ENCODE peak calls at places on chromosomes 5 and 9, in five cellular contexts. One of them, this sample, is unnamed.

GRCh38 chr9:125631391-125632085 is 75.5 kb downstream of the MAPKAP1 start:
- DNase-seq in neuronal stem cell: no peak
- DNase-seq in H1: no peak
- DNase-seq in trophoblast cell: no peak
- DNase-seq in mesenchymal stem cell: peak; percentile 63
- DNase-seq in this sample: no peak

GRCh38 chr5:159601216-159601615 is 270.9 kb upstream of the IL12B start:
- DNase-seq in neuronal stem cell: no peak
- DNase-seq in H1: no peak
- DNase-seq in trophoblast cell: no peak
- DNase-seq in mesenchymal stem cell: peak; percentile 6
- DNase-seq in this sample: no peak

GRCh38 chr9:95788486-95789110 is 86.9 kb upstream of the ERCC6L2 start:
- DNase-seq in neuronal stem cell: no peak
- DNase-seq in H1: peak; percentile 26
- DNase-seq in trophoblast cell: no peak
- DNase-seq in mesenchymal stem cell: no peak
- DNase-seq in this sample: no peak

GRCh38 chr5:109865636-109866035 is 175.9 kb downstream of the MAN2A1 start:
- DNase-seq in neuronal stem cell: peak; percentile 21
- DNase-seq in H1: no peak
- DNase-seq in trophoblast cell: peak; percentile 46
- DNase-seq in mesenchymal stem cell: peak; percentile 98
- DNase-seq in this sample: no peak

GRCh38 chr9:93599571-93600403 is 23.4 kb downstream of the PHF2 start:
- DNase-seq in neuronal stem cell: no peak
- DNase-seq in H1: peak; percentile 47
- DNase-seq in trophoblast cell: no peak
- DNase-seq in mesenchymal stem cell: no peak
- DNase-seq in this sample: peak; percentile 37

GRCh38 chr9:86788456-86788855 is 158.8 kb downstream of the GAS1 start:
- DNase-seq in neuronal stem cell: no peak
- DNase-seq in H1: no peak
- DNase-seq in trophoblast cell: no peak
- DNase-seq in mesenchymal stem cell: no peak
- DNase-seq in this sample: no peak

GRCh38 chr5:138033275-138033808 is 463 bp upstream of the FAM13B start:
- DNase-seq in neuronal stem cell: no peak
- DNase-seq in H1: no peak
- DNase-seq in trophoblast cell: peak; percentile 72
- DNase-seq in mesenchymal stem cell: peak; percentile 29
- DNase-seq in this sample: no peak

GRCh38 chr5:9588254-9588653 is 41.9 kb downstream of the TAS2R1 start:
- DNase-seq in neuronal stem cell: no peak
- DNase-seq in H1: no peak
- DNase-seq in trophoblast cell: no peak
- DNase-seq in mesenchymal stem cell: no peak
- DNase-seq in this sample: no peak

GRCh38 chr5:65229841-65230240 is 251.9 kb downstream of the ADAMTS6 start:
- DNase-seq in neuronal stem cell: no peak
- DNase-seq in H1: no peak
- DNase-seq in trophoblast cell: no peak
- DNase-seq in mesenchymal stem cell: no peak
- DNase-seq in this sample: no peak

GRCh38 chr5:98173334-98173733 is 600.1 kb upstream of the RGMB start:
- DNase-seq in neuronal stem cell: no peak
- DNase-seq in H1: no peak
- DNase-seq in trophoblast cell: no peak
- DNase-seq in mesenchymal stem cell: no peak
- DNase-seq in this sample: no peak

GRCh38 chr5:110496276-110496675 is 230.2 kb downstream of the TMEM232 start:
- DNase-seq in neuronal stem cell: no peak
- DNase-seq in H1: no peak
- DNase-seq in trophoblast cell: no peak
- DNase-seq in mesenchymal stem cell: no peak
- DNase-seq in this sample: no peak

GRCh38 chr5:168417731-168418429 is 68.4 kb upstream of the RARS1 start:
- DNase-seq in neuronal stem cell: no peak
- DNase-seq in H1: no peak
- DNase-seq in trophoblast cell: no peak
- DNase-seq in mesenchymal stem cell: no peak
- DNase-seq in this sample: no peak

GRCh38 chr5:1020461-1020961 is 11.9 kb downstream of the NKD2 start:
- DNase-seq in neuronal stem cell: no peak
- DNase-seq in H1: no peak
- DNase-seq in trophoblast cell: no peak
- DNase-seq in mesenchymal stem cell: no peak
- DNase-seq in this sample: no peak

DNA sequence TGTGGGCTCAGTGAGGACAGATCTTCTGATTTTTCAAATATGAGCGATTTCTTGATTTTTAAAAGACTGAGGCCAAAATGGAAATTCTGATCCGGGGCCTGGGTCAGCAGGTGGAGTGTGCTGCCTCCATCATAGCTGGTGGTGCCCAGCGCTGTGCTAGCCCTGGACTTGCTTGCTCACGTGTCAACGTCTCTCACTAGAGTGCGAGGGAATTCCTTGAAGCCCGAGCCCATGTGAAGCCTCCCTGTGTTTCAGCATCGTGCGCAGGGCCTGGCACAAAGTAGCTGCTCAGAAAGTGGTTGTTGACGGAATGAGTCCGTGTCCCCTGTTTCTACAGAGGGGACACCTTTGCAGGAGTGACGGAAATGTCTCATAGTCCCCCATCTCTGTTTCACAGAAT is 50.5 kb downstream of the RGS3 start:
- DNase-seq in neuronal stem cell: no peak
- DNase-seq in H1: no peak
- DNase-seq in trophoblast cell: no peak
- DNase-seq in mesenchymal stem cell: no peak
- DNase-seq in this sample: no peak
- H2BK12ac ChIP-seq in neuronal stem cell: no peak overlapping the region
- H2BK12ac ChIP-seq in H1: no peak overlapping the region
- H2BK12ac ChIP-seq in trophoblast cell: no peak overlapping the region
- H2BK12ac ChIP-seq in mesenchymal stem cell: no peak overlapping the region
- H2BK12ac ChIP-seq in this sample: no peak overlapping the region

GRCh38 chr9:79572891-79573696 is 1.3 kb downstream of the TLE4 start:
- DNase-seq in neuronal stem cell: no peak
- DNase-seq in H1: peak; percentile 66
- DNase-seq in trophoblast cell: peak; percentile 24
- DNase-seq in mesenchymal stem cell: peak; percentile 53
- DNase-seq in this sample: peak; percentile 34
- H2AK5ac ChIP-seq in neuronal stem cell: peak overlapping the region; percentile 91
- H2AK5ac ChIP-seq in H1: no peak overlapping the region
- H2AK5ac ChIP-seq in trophoblast cell: peak overlapping the region; percentile 64
- H2AK5ac ChIP-seq in mesenchymal stem cell: no peak overlapping the region
- H2AK5ac ChIP-seq in this sample: no peak overlapping the region

GRCh38 chr5:37869221-37869620 is 29.4 kb upstream of the GDNF start:
- DNase-seq in neuronal stem cell: no peak
- DNase-seq in H1: no peak
- DNase-seq in trophoblast cell: no peak
- DNase-seq in mesenchymal stem cell: no peak
- DNase-seq in this sample: no peak
- H2BK12ac ChIP-seq in neuronal stem cell: no peak overlapping the region
- H2BK12ac ChIP-seq in H1: no peak overlapping the region
- H2BK12ac ChIP-seq in trophoblast cell: no peak overlapping the region
- H2BK12ac ChIP-seq in mesenchymal stem cell: no peak overlapping the region
- H2BK12ac ChIP-seq in this sample: no peak overlapping the region

GRCh38 chr5:173451651-173452050 is 123.4 kb upstream of the STC2 start:
- DNase-seq in neuronal stem cell: no peak
- DNase-seq in H1: no peak
- DNase-seq in trophoblast cell: no peak
- DNase-seq in mesenchymal stem cell: peak; percentile 34
- DNase-seq in this sample: no peak

GRCh38 chr5:173453167-173453566 is 125.0 kb upstream of the STC2 start:
- DNase-seq in neuronal stem cell: no peak
- DNase-seq in H1: no peak
- DNase-seq in trophoblast cell: no peak
- DNase-seq in mesenchymal stem cell: peak; percentile 52
- DNase-seq in this sample: no peak

GRCh38 chr5:173452506-173452905 is 124.3 kb upstream of the STC2 start:
- DNase-seq in neuronal stem cell: no peak
- DNase-seq in H1: no peak
- DNase-seq in trophoblast cell: no peak
- DNase-seq in mesenchymal stem cell: peak; percentile 61
- DNase-seq in this sample: no peak

GRCh38 chr5:173452098-173452497 is 123.9 kb upstream of the STC2 start:
- DNase-seq in neuronal stem cell: no peak
- DNase-seq in H1: no peak
- DNase-seq in trophoblast cell: peak; percentile 96
- DNase-seq in mesenchymal stem cell: peak; percentile 97
- DNase-seq in this sample: no peak

GRCh38 chr5:173451031-173451430 is 122.8 kb upstream of the STC2 start:
- DNase-seq in neuronal stem cell: no peak
- DNase-seq in H1: peak; percentile 61
- DNase-seq in trophoblast cell: no peak
- DNase-seq in mesenchymal stem cell: peak; percentile 47
- DNase-seq in this sample: peak; percentile 59
- H2AK5ac ChIP-seq in neuronal stem cell: no peak overlapping the region
- H2AK5ac ChIP-seq in H1: no peak overlapping the region
- H2AK5ac ChIP-seq in trophoblast cell: no peak overlapping the region
- H2AK5ac ChIP-seq in mesenchymal stem cell: no peak overlapping the region
- H2AK5ac ChIP-seq in this sample: no peak overlapping the region

GRCh38 chr5:107023732-107024131 is 647.0 kb downstream of the EFNA5 start:
- DNase-seq in neuronal stem cell: no peak
- DNase-seq in H1: no peak
- DNase-seq in trophoblast cell: no peak
- DNase-seq in mesenchymal stem cell: no peak
- DNase-seq in this sample: no peak
- H2BK12ac ChIP-seq in neuronal stem cell: no peak overlapping the region
- H2BK12ac ChIP-seq in H1: no peak overlapping the region
- H2BK12ac ChIP-seq in trophoblast cell: no peak overlapping the region
- H2BK12ac ChIP-seq in mesenchymal stem cell: no peak overlapping the region
- H2BK12ac ChIP-seq in this sample: no peak overlapping the region